ENCODE peak calls at places on chromosomes 3 and 15, in ten cellular contexts. X is epithelial cell of esophagus, M is mammary epithelial cell, W is tibial nerve, N is aorta, S is fibroblast of mammary gland, I is BJ, H is stomach, G is HepG2, Z is transverse colon. Q is an unnamed sample.

GRCh38 chr3:16767006-16767405 is 117.7 kb upstream of the PLCL2 start:
- DNase-seq in X (no peak), M (no peak), W (no peak), N (no peak), S (peak; percentile 34), I (no peak), H (no peak), G (no peak), Z (no peak), Q (no peak)

GRCh38 chr3:112818289-112818688 is 28.4 kb downstream of the CD200R1L start:
- DNase-seq in X (peak; percentile 63), M (peak; percentile 11), W (no peak), N (no peak), S (peak; percentile 80), I (peak; percentile 35), H (no peak), G (no peak), Z (no peak), Q (no peak)

GRCh38 chr3:39410893-39411292 is 4.4 kb downstream of the RPSA start:
- DNase-seq in X (no peak), M (no peak), W (no peak), N (no peak), S (no peak), I (no peak), H (no peak), G (no peak), Z (no peak), Q (no peak)

GRCh38 chr3:104279617-104280016 is 1087.1 kb upstream of the ALCAM start:
- DNase-seq in X (peak; percentile 95), M (peak; percentile 90), W (no peak), N (no peak), S (peak; percentile 67), I (no peak), H (no peak), G (no peak), Z (no peak), Q (no peak)

GRCh38 chr15:26294062-26294689 is 431.0 kb upstream of the ATP10A start:
- DNase-seq in X (no peak), M (no peak), W (no peak), N (no peak), S (no peak), I (no peak), H (no peak), G (no peak), Z (no peak), Q (peak; percentile 35)

GRCh38 chr3:131716007-131716406 is 213.2 kb upstream of the MRPL3 start:
- DNase-seq in X (no peak), M (no peak), W (no peak), N (no peak), S (no peak), I (no peak), H (no peak), G (no peak), Z (no peak), Q (no peak)

GRCh38 chr3:138367912-138368311 is 19.5 kb downstream of the MRAS start:
- DNase-seq in X (no peak), M (no peak), W (peak; percentile 45), N (peak; percentile 89), S (peak; percentile 35), I (no peak), H (no peak), G (no peak), Z (peak; percentile 26), Q (peak; percentile 86)

GRCh38 chr15:78540955-78541743 is 905 bp downstream of the PSMA4 start:
- DNase-seq in X (no peak), M (peak; percentile 5), W (no peak), N (no peak), S (no peak), I (no peak), H (no peak), G (no peak), Z (no peak), Q (no peak)

GRCh38 chr15:36468746-36469145 is 110.7 kb upstream of the CDIN1 start:
- DNase-seq in X (peak; percentile 91), M (peak; percentile 96), W (no peak), N (no peak), S (peak; percentile 63), I (peak; percentile 81), H (no peak), G (no peak), Z (no peak), Q (no peak)

GRCh38 chr3:149324332-149324731 is 9.1 kb downstream of the TM4SF18 start:
- DNase-seq in X (no peak), M (no peak), W (no peak), N (no peak), S (no peak), I (no peak), H (no peak), G (no peak), Z (no peak), Q (no peak)

GRCh38 chr3:76470285-76470684 is 569.6 kb upstream of the ROBO2 start:
- DNase-seq in X (peak; percentile 60), M (no peak), W (no peak), N (no peak), S (peak; percentile 20), I (no peak), H (no peak), G (no peak), Z (no peak), Q (no peak)

GRCh38 chr3:50587806-50588758 is 18.8 kb downstream of the HEMK1 start:
- DNase-seq in X (no peak), M (no peak), W (no peak), N (no peak), S (no peak), I (no peak), H (no peak), G (peak; percentile 57), Z (no peak), Q (no peak)

DNA sequence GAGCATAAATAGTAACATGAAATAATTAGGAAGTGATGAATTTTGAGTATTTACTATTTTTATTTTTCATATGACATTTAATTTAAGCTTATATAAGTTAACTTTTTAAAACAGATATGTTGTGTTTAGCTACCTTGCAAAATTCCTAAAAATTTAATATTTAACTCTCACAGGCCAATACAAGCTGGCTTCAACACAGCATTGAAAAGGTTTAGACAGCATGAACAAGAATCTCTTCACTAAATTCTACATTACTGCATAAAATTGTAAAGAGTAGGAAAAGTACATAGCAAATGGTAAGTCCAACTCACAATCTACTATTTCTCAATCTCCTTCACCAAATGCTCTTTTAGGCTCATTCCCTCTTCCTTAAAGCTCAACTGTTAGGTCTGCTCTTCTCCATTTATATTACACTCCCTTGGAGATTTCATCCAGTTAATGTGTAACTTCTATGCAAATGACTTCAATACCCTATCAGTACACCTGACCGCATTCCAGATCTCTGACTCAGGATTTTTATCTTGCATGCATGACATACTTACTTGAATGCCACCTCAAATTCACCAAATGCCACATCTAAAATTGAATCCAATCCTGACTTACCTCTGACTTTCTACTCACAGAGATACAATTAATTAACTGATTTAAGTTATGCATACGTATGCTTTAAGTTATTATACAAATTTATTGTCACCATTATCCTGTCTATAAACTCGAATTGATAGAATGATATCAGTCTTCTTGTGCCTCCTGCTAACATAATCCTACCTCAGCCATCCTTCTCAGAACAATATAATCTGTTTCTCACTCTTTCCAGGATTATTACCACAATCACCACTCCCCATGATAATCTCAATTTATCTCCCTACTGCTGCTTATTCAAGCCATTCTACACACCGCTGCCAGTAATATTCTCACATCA is 127.0 kb downstream of the STAG1 start:
- DNase-seq in X (peak; percentile 70), M (peak; percentile 27), W (no peak), N (no peak), S (no peak), I (no peak), H (no peak), G (peak; percentile 90), Z (no peak), Q (no peak)
- H3K4me3 ChIP-seq in X (no peak overlapping the region), M (no peak overlapping the region), W (no peak overlapping the region), N (no peak overlapping the region), S (no peak overlapping the region), I (no peak overlapping the region), H (no peak overlapping the region), G (no peak overlapping the region), Z (no peak overlapping the region), Q (peak overlapping the region; percentile 18)

GRCh38 chr3:159911011-159911663 is 77.5 kb upstream of the IL12A start:
- DNase-seq in X (no peak), M (peak; percentile 17), W (no peak), N (no peak), S (no peak), I (no peak), H (no peak), G (no peak), Z (no peak), Q (no peak)

GRCh38 chr3:159914421-159914820 is 74.2 kb upstream of the IL12A start:
- DNase-seq in X (no peak), M (no peak), W (no peak), N (no peak), S (no peak), I (no peak), H (no peak), G (no peak), Z (no peak), Q (no peak)

GRCh38 chr3:159907828-159908227 is 80.8 kb upstream of the IL12A start:
- DNase-seq in X (no peak), M (no peak), W (no peak), N (no peak), S (no peak), I (no peak), H (no peak), G (no peak), Z (no peak), Q (no peak)

GRCh38 chr3:159913712-159914414 is 74.8 kb upstream of the IL12A start:
- DNase-seq in X (no peak), M (no peak), W (no peak), N (no peak), S (no peak), I (no peak), H (no peak), G (no peak), Z (no peak), Q (no peak)

GRCh38 chr3:159911664-159912037 is 77.0 kb upstream of the IL12A start:
- DNase-seq in X (no peak), M (no peak), W (no peak), N (no peak), S (no peak), I (no peak), H (no peak), G (no peak), Z (no peak), Q (no peak)
- H3K4me3 ChIP-seq in X (no peak overlapping the region), M (no peak overlapping the region), W (no peak overlapping the region), N (peak overlapping the region; percentile 28), S (no peak overlapping the region), I (no peak overlapping the region), H (peak overlapping the region; percentile 30), G (peak overlapping the region; percentile 53), Z (no peak overlapping the region), Q (no peak overlapping the region)

GRCh38 chr3:14649466-14649865 is 2.1 kb upstream of the CCDC174 start:
- DNase-seq in X (no peak), M (no peak), W (no peak), N (no peak), S (no peak), I (no peak), H (no peak), G (no peak), Z (no peak), Q (no peak)
- H3K4me3 ChIP-seq in X (no peak overlapping the region), M (no peak overlapping the region), W (no peak overlapping the region), N (no peak overlapping the region), S (no peak overlapping the region), I (no peak overlapping the region), H (no peak overlapping the region), G (no peak overlapping the region), Z (no peak overlapping the region), Q (peak overlapping the region; percentile 55)

DNA sequence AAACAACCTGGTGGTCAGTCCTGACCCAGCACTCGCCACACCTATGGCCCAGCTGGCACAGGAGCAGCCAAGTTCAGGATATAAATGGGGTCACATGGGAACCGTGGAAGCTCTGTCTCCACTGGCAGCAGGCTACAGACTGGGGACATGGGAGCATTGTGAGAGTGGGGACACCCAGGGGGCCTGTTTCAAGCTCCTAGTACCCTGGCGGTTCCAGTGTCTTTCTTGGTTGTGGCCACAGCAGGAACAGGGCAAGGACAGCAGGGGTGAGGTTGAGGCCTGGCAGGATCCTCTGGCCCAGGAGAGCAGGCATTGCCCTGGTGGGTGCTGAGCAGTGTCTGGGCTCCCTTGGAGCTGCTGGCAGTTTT is 1.9 kb downstream of the CSK start:
- DNase-seq in X (no peak), M (no peak), W (no peak), N (no peak), S (no peak), I (no peak), H (no peak), G (no peak), Z (no peak), Q (no peak)
- H3K4me3 ChIP-seq in X (peak overlapping the region; percentile 88), M (peak overlapping the region; percentile 79), W (peak overlapping the region; percentile 88), N (no peak overlapping the region), S (peak overlapping the region; percentile 85), I (peak overlapping the region; percentile 89), H (peak overlapping the region; percentile 81), G (peak overlapping the region; percentile 66), Z (peak overlapping the region; percentile 5), Q (peak overlapping the region; percentile 70)